ENCODE peak calls at places on chromosomes 3 and 15, in five cellular contexts. R is HepG2, Q is mammary epithelial cell, K is heart right ventricle, B is sigmoid colon. C is an unnamed sample.

GRCh38 chr3:179526989-179527391 is 35.7 kb upstream of the ACTL6A start:
- DNase-seq in R (no peak), Q (peak; percentile 7), K (peak; percentile 85), B (peak; percentile 84), C (no peak)

GRCh38 chr15:74529911-74530310 is 11.1 kb upstream of the ARID3B start:
- DNase-seq in R (no peak), Q (peak; percentile 67), K (no peak), B (no peak), C (no peak)

GRCh38 chr3:113890256-113890900 is 51.8 kb downstream of the GRAMD1C start:
- DNase-seq in R (peak; percentile 20), Q (no peak), K (no peak), B (no peak), C (peak; percentile 59)

GRCh38 chr3:49244589-49245205 is 32.3 kb downstream of the C3orf62 start:
- DNase-seq in R (no peak), Q (peak; percentile 91), K (no peak), B (peak; percentile 46), C (no peak)

GRCh38 chr3:3110749-3111361 is 681 bp upstream of the IL5RA start:
- DNase-seq in R (no peak), Q (no peak), K (no peak), B (no peak), C (no peak)

GRCh38 chr15:47908950-47909670 is 191.8 kb downstream of the SEMA6D start:
- DNase-seq in R (no peak), Q (no peak), K (no peak), B (no peak), C (no peak)

GRCh38 chr15:77312523-77312922 is 107.4 kb downstream of the PEAK1 start:
- DNase-seq in R (no peak), Q (peak; percentile 51), K (no peak), B (no peak), C (no peak)

GRCh38 chr3:123090700-123091585 is 24.1 kb downstream of the PDIA5 start:
- DNase-seq in R (no peak), Q (peak; percentile 26), K (no peak), B (no peak), C (no peak)

GRCh38 chr3:121885386-121885785 is 8.8 kb upstream of the SLC15A2 start:
- DNase-seq in R (no peak), Q (no peak), K (no peak), B (no peak), C (no peak)

DNA sequence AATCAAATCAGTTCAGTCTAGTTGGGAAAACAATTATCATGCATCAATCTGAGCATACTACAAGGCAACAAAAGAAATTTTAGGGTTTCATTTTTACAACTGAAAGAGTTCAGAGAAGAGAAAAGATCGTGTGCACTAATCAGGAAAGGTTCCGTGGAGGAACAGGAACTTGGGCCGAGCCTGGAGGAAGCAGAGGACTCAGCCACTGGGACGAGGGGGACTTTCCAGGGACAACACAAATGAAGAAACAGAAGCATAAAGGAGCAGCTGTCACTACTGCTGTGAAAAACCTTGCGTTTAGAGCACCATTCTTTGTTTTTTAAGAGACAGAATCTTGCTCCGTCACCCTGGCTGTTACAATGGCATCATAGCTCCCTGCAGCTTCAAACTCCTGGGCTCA is 60.5 kb downstream of the MYO1E start:
- DNase-seq in R (no peak), Q (no peak), K (no peak), B (no peak), C (no peak)
- H3K4me1 ChIP-seq in R (peaks cover 11% of the 10 kb centered on the region), Q (peaks cover 25% of the 10 kb centered on the region), K (peaks cover 37% of the 10 kb centered on the region), B (peaks cover 30% of the 10 kb centered on the region), C (peaks cover 42% of the 10 kb centered on the region)

GRCh38 chr3:174325834-174326705 is 533.1 kb upstream of the NAALADL2 start:
- DNase-seq in R (no peak), Q (no peak), K (no peak), B (no peak), C (no peak)
- TF ChIP-seq CTCF in R (no peak), Q (no peak), K (no peak), B (no peak), C (no peak)

DNA sequence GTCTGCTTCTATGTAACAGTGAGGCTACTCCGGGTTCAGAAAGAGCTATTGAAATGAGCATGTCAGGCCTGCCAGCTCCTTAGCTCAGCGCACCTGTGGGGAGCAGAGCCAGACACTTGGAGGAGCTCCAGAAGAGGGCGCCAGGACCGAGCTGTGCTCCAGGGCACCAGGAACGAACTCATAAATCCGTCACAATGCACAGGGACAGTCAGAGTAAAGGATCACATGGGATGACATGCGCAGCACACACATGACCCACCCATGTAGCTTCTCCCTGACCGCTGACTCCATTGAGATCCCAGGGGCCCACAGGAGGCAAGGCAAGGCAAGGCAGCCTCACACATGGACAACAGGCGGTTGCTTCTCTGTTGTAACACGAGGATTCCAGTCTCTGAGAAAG is 26.0 kb upstream of the GNB5 start:
- DNase-seq in R (no peak), Q (no peak), K (no peak), B (no peak), C (no peak)
- H3K36me3 ChIP-seq in R (peaks cover 81% of the 10 kb centered on the region), Q (no peaks in the 10 kb centered on the region), K (peaks cover 31% of the 10 kb centered on the region), B (no peaks in the 10 kb centered on the region), C (peaks cover 3% of the 10 kb centered on the region)

DNA sequence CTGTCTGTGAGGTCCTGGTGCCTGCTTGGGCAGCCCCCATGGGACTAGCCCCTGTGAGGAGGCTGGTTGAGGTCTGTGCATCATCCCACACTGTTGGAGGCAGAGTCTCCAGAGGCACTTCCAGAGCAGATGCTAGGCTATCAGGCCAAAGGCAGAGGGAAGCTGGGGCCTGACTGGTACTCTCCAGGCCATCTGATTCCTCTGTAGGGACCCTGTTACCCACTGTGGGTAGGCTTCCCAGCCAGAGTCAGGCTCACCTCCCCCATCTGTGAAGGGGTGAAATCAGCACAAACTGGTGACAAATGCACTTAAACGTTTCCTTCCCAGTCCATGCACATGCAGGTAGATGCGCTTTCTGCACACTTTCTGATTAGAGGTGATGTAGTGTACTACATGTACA is 212.6 kb upstream of the TOPAZ1 start:
- DNase-seq in R (no peak), Q (no peak), K (no peak), B (no peak), C (no peak)
- H3K4me1 ChIP-seq in R (no peaks in the 10 kb centered on the region), Q (peaks cover 6% of the 10 kb centered on the region), K (no peaks in the 10 kb centered on the region), B (no peaks in the 10 kb centered on the region), C (no peaks in the 10 kb centered on the region)

DNA sequence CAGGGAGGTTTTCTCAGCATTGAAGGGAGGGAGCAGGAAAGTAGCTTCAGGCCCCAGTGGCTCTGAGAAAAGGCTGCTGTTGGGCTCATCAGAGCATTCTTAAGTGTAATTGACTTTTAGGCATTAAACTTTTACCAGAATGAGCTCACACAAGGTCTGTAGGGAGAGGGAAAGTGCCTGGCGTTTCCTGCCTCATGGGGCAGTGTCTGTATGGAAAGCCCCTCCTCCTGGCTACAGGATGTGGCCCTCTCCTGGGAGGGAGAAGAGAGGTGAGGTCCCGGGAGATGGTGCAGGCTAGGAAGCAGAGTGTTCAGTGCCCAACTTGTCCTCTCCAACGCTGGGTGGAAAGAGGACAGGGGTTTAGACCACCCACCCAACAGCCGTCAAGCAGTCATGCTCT is 21.3 kb upstream of the SCN10A start:
- DNase-seq in R (no peak), Q (no peak), K (no peak), B (no peak), C (no peak)
- TF ChIP-seq CTCF in R (no peak), Q (no peak), K (no peak), B (no peak), C (no peak)

DNA sequence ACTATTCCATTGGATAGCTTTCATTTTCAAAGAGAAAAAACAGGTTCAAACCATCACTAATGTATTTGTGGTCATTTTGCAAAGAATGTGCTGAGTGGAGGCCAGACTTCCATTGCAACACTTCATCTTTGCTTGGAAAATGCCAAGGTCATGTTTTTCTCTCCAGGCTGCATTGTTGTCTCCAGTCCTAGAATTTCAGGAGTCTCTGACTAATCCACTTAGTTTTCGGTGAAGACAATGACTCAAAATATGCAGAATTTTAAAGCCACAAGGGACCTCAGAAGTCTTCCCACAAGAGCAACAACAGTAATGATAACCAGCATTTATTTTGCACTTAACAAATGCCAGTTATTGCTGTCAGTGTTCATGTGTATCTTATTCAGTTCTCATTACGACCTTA is 277.0 kb downstream of the RYR3 start:
- DNase-seq in R (no peak), Q (no peak), K (no peak), B (no peak), C (no peak)
- H3K36me3 ChIP-seq in R (no peaks in the 10 kb centered on the region), Q (no peaks in the 10 kb centered on the region), K (no peaks in the 10 kb centered on the region), B (no peaks in the 10 kb centered on the region), C (no peaks in the 10 kb centered on the region)

GRCh38 chr15:85704720-85705119 is 90.0 kb downstream of the KLHL25 start:
- DNase-seq in R (no peak), Q (no peak), K (peak; percentile 45), B (no peak), C (no peak)

GRCh38 chr15:85704021-85704420 is 90.7 kb downstream of the KLHL25 start:
- DNase-seq in R (no peak), Q (no peak), K (no peak), B (no peak), C (no peak)

GRCh38 chr15:85700767-85701166 is 94.0 kb downstream of the KLHL25 start:
- DNase-seq in R (no peak), Q (no peak), K (no peak), B (no peak), C (no peak)

GRCh38 chr15:85706779-85707518 is 87.8 kb downstream of the KLHL25 start:
- DNase-seq in R (no peak), Q (no peak), K (peak; percentile 76), B (no peak), C (no peak)

DNA sequence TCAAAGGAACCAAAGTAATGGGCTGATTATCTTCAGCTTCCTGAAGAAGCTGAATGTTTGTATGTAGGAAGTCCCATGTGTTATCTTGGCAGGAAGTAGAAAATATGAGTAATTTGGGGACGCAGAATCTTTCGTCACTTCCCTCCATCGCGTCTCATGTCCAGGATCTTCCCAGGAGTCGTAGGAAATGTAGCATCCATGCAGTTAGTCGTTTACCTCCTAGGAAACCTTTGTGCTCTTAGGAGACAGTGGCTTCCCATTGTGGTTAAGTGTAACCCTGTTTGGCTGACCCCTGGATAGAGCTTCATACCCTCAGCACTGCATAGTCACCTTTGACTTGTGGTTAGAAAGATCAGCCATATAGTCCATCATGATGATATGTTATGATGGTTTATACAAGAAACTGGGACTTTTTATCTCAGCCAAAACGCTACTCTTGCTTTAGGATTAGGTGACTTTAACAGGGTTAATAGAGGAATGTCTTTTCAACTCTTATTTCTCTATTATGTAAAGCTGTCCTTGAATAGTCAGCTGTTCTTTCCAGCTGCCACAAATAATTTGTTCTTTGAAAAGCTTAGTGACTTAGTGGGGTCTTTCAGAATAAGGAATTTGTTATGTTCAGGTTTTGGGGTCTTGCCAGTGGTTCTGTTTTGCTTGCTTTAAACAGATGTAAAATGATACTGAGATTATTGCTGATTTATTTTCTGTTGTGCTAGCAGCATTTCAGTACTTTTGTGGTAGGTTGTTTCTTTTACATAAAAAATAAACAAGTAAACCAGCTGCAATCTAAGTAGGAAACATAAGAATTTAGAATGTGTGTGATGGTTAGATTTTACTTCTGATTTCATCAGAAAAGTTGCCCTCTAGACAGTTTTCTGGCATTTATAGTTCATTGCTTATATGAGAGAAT is 92.1 kb downstream of the KLHL25 start:
- DNase-seq in R (no peak), Q (no peak), K (no peak), B (no peak), C (no peak)
- H3K4me1 ChIP-seq in R (peaks cover 27% of the 10 kb centered on the region), Q (no peaks in the 10 kb centered on the region), K (peaks cover 76% of the 10 kb centered on the region), B (peaks cover 32% of the 10 kb centered on the region), C (peaks cover 22% of the 10 kb centered on the region)

GRCh38 chr3:23816721-23817120 is 11.0 kb downstream of the UBE2E1 start:
- DNase-seq in R (no peak), Q (no peak), K (no peak), B (no peak), C (no peak)
- TF ChIP-seq CTCF in R (no peak), Q (no peak), K (no peak), B (no peak), C (no peak)

C was measured in mucosa of descending colon.